ENCODE peak calls at places on chromosomes 7 and 10, in six cellular contexts. C is psoas muscle, N is fibroblast of lung, T is ovary, Z is stomach, H is heart left ventricle. J is an unnamed sample.

GRCh38 chr7:30159698-30160143 is 24.9 kb downstream of the MTURN start:
- DNase-seq in C (no peak), N (peak; percentile 23), T (no peak), Z (peak; percentile 56), H (no peak), J (peak; percentile 72)

GRCh38 chr10:130042386-130042785 is 68.2 kb downstream of the C10orf143 start:
- DNase-seq in C (no peak), N (no peak), T (no peak), Z (no peak), H (no peak), J (no peak)

GRCh38 chr10:17134737-17135260 is 5.2 kb upstream of the CUBN start:
- DNase-seq in C (no peak), N (no peak), T (no peak), Z (no peak), H (no peak), J (no peak)

GRCh38 chr10:107166378-107166777 is 1.9 kb upstream of the SORCS1 start:
- DNase-seq in C (no peak), N (no peak), T (no peak), Z (no peak), H (no peak), J (peak; percentile 57)

GRCh38 chr7:150388709-150389531 is 9.8 kb downstream of the ZNF775 start:
- DNase-seq in C (peak; percentile 93), N (peak; percentile 89), T (peak; percentile 85), Z (peak; percentile 75), H (peak; percentile 69), J (peak; percentile 83)

GRCh38 chr10:97974108-97974507 is 56.3 kb downstream of the CRTAC1 start:
- DNase-seq in C (no peak), N (no peak), T (no peak), Z (no peak), H (no peak), J (peak; percentile 50)

GRCh38 chr7:66013938-66014337 is 31.9 kb upstream of the GUSB start:
- DNase-seq in C (no peak), N (peak; percentile 68), T (no peak), Z (peak; percentile 62), H (no peak), J (peak; percentile 76)

GRCh38 chr7:127940365-127941160 is 90.7 kb downstream of the LRRC4 start:
- DNase-seq in C (no peak), N (no peak), T (no peak), Z (no peak), H (no peak), J (no peak)

GRCh38 chr7:124655990-124656389 is 109.6 kb downstream of the GPR37 start:
- DNase-seq in C (no peak), N (no peak), T (no peak), Z (no peak), H (no peak), J (no peak)

GRCh38 chr10:118543714-118544400 is 51.6 kb downstream of the PRLHR start:
- DNase-seq in C (no peak), N (no peak), T (no peak), Z (peak; percentile 38), H (no peak), J (peak; percentile 92)

GRCh38 chr7:122988333-122988732 is 7.2 kb downstream of the TAS2R16 start:
- DNase-seq in C (no peak), N (no peak), T (no peak), Z (no peak), H (no peak), J (no peak)

GRCh38 chr7:155660059-155660757 is 15.7 kb downstream of the RBM33 start:
- DNase-seq in C (no peak), N (no peak), T (no peak), Z (no peak), H (no peak), J (no peak)

GRCh38 chr10:65496541-65496940 is 1429.3 kb upstream of the LRRTM3 start:
- DNase-seq in C (no peak), N (no peak), T (no peak), Z (no peak), H (no peak), J (no peak)

GRCh38 chr10:129274928-129275474 is 192.0 kb upstream of the MGMT start:
- DNase-seq in C (no peak), N (no peak), T (no peak), Z (no peak), H (no peak), J (peak; percentile 90)

GRCh38 chr10:57222603-57223002 is 861.5 kb upstream of the ZWINT start:
- DNase-seq in C (no peak), N (no peak), T (no peak), Z (no peak), H (no peak), J (peak; percentile 75)

DNA sequence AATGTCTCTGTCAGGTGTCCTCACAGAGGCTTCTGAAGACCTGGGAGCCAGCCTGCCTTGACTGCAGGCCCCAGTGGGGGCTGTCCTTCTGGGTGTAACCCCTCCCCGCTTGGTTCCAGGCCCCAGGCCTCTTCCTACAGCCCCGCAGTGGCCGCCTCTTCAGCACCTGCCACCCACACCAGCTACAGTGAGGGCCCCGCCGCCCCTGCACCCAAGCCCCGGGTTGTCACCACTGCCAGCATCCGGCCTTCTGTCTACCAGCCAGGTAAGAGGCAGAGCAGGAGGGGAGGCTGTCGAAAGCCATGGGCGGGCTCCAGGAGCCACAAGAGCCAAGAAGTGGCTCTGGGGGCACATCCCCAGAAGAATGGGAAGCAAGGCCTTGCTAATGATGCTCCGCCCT is 41.5 kb downstream of the LDB3 start:
- DNase-seq in C (no peak), N (no peak), T (peak; percentile 39), Z (no peak), H (no peak), J (peak; percentile 41)
- H3K27ac ChIP-seq in C (peak overlapping the region; percentile 98), N (no peak overlapping the region), T (no peak overlapping the region), Z (peak overlapping the region; percentile 99), H (peak overlapping the region; percentile 15), J (no peak overlapping the region)

GRCh38 chr10:119666709-119667004 is 15.5 kb downstream of the BAG3 start:
- DNase-seq in C (no peak), N (no peak), T (no peak), Z (no peak), H (no peak), J (no peak)
- H3K4me1 ChIP-seq in C (peaks cover 86% of the 10 kb centered on the region), N (peaks cover 58% of the 10 kb centered on the region), T (peaks cover 20% of the 10 kb centered on the region), Z (peaks cover 49% of the 10 kb centered on the region), H (peaks cover 55% of the 10 kb centered on the region), J (peaks cover 16% of the 10 kb centered on the region)

GRCh38 chr7:103879411-103879810 is 110.0 kb downstream of the RELN start:
- DNase-seq in C (no peak), N (no peak), T (no peak), Z (no peak), H (no peak), J (no peak)

GRCh38 chr7:103880201-103880600 is 109.3 kb downstream of the RELN start:
- DNase-seq in C (no peak), N (no peak), T (no peak), Z (no peak), H (no peak), J (no peak)

DNA sequence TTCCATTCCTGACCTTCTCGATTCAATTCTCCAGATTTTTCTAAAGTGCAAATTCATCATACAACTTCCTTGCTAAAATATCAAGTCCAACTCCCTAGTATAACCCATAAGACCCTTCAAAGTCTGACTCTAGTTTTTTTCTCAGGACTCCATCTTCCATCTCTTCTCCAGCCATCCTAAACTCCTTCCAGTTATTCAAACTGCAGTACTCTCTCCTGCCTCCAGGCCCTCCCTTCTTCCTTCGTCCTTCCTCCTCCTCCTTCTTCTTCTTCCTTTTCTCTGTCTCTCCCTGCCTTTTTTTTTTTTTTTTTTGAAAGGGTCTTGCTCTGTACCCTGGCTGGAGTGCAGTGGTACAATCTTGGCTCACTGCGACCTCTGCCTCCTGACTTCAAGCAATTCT is 111.9 kb downstream of the RELN start:
- DNase-seq in C (no peak), N (no peak), T (no peak), Z (no peak), H (no peak), J (no peak)
- TF ChIP-seq CTCF in C (no peak), N (no peak), T (no peak), Z (no peak), H (no peak), J (peak; percentile 42)

GRCh38 chr7:121305109-121305508 is 23.7 kb upstream of the WNT16 start:
- DNase-seq in C (no peak), N (peak; percentile 24), T (no peak), Z (no peak), H (no peak), J (no peak)
- H3K27ac ChIP-seq in C (no peak overlapping the region), N (no peak overlapping the region), T (no peak overlapping the region), Z (no peak overlapping the region), H (no peak overlapping the region), J (no peak overlapping the region)

DNA sequence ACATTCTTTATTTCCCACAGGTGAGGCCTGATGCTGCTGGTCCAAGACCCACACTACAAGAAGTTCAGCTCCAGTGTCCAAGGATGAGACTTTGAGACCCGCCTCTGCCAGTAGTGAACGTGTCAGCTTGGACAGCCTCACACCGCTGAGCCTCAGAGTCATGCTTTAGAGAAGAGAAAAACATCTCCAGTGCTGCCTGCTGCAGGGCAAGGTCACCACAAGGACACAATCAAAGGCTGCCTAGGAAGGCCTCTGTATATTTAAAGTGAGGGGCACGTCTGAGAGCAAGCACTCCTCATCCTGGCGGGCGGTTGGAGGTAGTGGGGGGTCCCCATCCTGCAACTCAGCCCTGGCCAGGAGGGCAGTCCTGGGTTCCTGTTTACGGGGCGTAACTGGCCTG is 19.3 kb downstream of the FGFR2 start:
- DNase-seq in C (no peak), N (no peak), T (no peak), Z (no peak), H (no peak), J (peak; percentile 70)
- H3K4me1 ChIP-seq in C (no peaks in the 10 kb centered on the region), N (no peaks in the 10 kb centered on the region), T (no peaks in the 10 kb centered on the region), Z (peaks cover 11% of the 10 kb centered on the region), H (no peaks in the 10 kb centered on the region), J (peaks cover 3% of the 10 kb centered on the region)

GRCh38 chr10:116626815-116627214 is 6.1 kb downstream of the PNLIPRP2 start:
- DNase-seq in C (no peak), N (no peak), T (no peak), Z (no peak), H (no peak), J (no peak)

GRCh38 chr10:116629340-116629739 is 8.6 kb downstream of the PNLIPRP2 start:
- DNase-seq in C (no peak), N (no peak), T (no peak), Z (no peak), H (no peak), J (peak; percentile 72)

GRCh38 chr10:116625845-116626244 is 5.1 kb downstream of the PNLIPRP2 start:
- DNase-seq in C (no peak), N (no peak), T (no peak), Z (no peak), H (no peak), J (no peak)

GRCh38 chr10:116630020-116630419 is 9.3 kb downstream of the PNLIPRP2 start:
- DNase-seq in C (no peak), N (no peak), T (no peak), Z (no peak), H (no peak), J (no peak)

GRCh38 chr10:116627386-116627933 is 6.7 kb downstream of the PNLIPRP2 start:
- DNase-seq in C (no peak), N (no peak), T (peak; percentile 64), Z (peak; percentile 62), H (no peak), J (peak; percentile 91)
- TF ChIP-seq CTCF in C (peak; percentile 27), N (no peak), T (peak; percentile 71), Z (peak; percentile 57), H (peak; percentile 46), J (peak; percentile 81)

J was measured in endodermal cell.